ENCODE peak calls at places on chromosome 19, in six cellular contexts. One of them, this sample, is unnamed.

GRCh38 chr19:55674459-55674840 is 576 bp upstream of the EPN1 start:
- DNase-seq in GM23248: no peak
- DNase-seq in HCT116: no peak
- DNase-seq in MM.1S: no peak
- DNase-seq in GM23338: no peak
- DNase-seq in PC-3: no peak
- DNase-seq in this sample: no peak

GRCh38 chr19:14440049-14440448 is 6.9 kb downstream of the PKN1 start:
- DNase-seq in HCT116: no peak
- DNase-seq in GM23248: no peak
- DNase-seq in PC-3: no peak
- DNase-seq in GM23338: peak; percentile 35
- DNase-seq in MM.1S: peak; percentile 76
- DNase-seq in this sample: peak; percentile 95

GRCh38 chr19:10102787-10103236 is 334 bp upstream of the ANGPTL6 start:
- DNase-seq in MM.1S: no peak
- DNase-seq in GM23338: no peak
- DNase-seq in GM23248: no peak
- DNase-seq in HCT116: no peak
- DNase-seq in PC-3: no peak
- DNase-seq in this sample: peak; percentile 64

GRCh38 chr19:51689751-51690358 is 3.3 kb upstream of the SPACA6 start:
- DNase-seq in MM.1S: no peak
- DNase-seq in GM23338: peak; percentile 82
- DNase-seq in GM23248: peak; percentile 51
- DNase-seq in HCT116: no peak
- DNase-seq in PC-3: no peak
- DNase-seq in this sample: no peak

GRCh38 chr19:6236310-6237291 is 43.2 kb downstream of the MLLT1 start:
- DNase-seq in HCT116: no peak
- DNase-seq in MM.1S: no peak
- DNase-seq in GM23338: peak; percentile 34
- DNase-seq in GM23248: no peak
- DNase-seq in PC-3: peak; percentile 92
- DNase-seq in this sample: no peak

GRCh38 chr19:10388957-10389356 is 8.6 kb upstream of the TYK2 start:
- DNase-seq in MM.1S: peak; percentile 75
- DNase-seq in HCT116: peak; percentile 77
- DNase-seq in PC-3: peak; percentile 94
- DNase-seq in GM23338: peak; percentile 93
- DNase-seq in GM23248: peak; percentile 73
- DNase-seq in this sample: peak; percentile 90

GRCh38 chr19:42411581-42412178 is 15.5 kb downstream of the LIPE start:
- DNase-seq in MM.1S: no peak
- DNase-seq in PC-3: no peak
- DNase-seq in HCT116: no peak
- DNase-seq in GM23338: no peak
- DNase-seq in GM23248: no peak
- DNase-seq in this sample: no peak

GRCh38 chr19:6590458-6591319 is at the start of gene CD70:
- DNase-seq in PC-3: no peak
- DNase-seq in GM23248: peak; percentile 38
- DNase-seq in GM23338: peak; percentile 85
- DNase-seq in HCT116: no peak
- DNase-seq in MM.1S: peak; percentile 94
- DNase-seq in this sample: peak; percentile 71

GRCh38 chr19:30317403-30317802 is 54.8 kb upstream of the ZNF536 start:
- DNase-seq in MM.1S: no peak
- DNase-seq in HCT116: no peak
- DNase-seq in GM23248: no peak
- DNase-seq in GM23338: no peak
- DNase-seq in PC-3: no peak
- DNase-seq in this sample: no peak

GRCh38 chr19:29285878-29286277 is 72.9 kb upstream of the UQCRFS1 start:
- DNase-seq in GM23248: peak; percentile 16
- DNase-seq in GM23338: peak; percentile 66
- DNase-seq in MM.1S: no peak
- DNase-seq in HCT116: no peak
- DNase-seq in PC-3: no peak
- DNase-seq in this sample: peak; percentile 72

GRCh38 chr19:9906475-9907087 is 29.7 kb downstream of the OLFM2 start:
- DNase-seq in GM23248: no peak
- DNase-seq in PC-3: no peak
- DNase-seq in GM23338: no peak
- DNase-seq in HCT116: no peak
- DNase-seq in MM.1S: no peak
- DNase-seq in this sample: no peak

GRCh38 chr19:55454787-55455243 is 6.6 kb downstream of the ISOC2 start:
- DNase-seq in HCT116: no peak
- DNase-seq in GM23248: peak; percentile 70
- DNase-seq in PC-3: peak; percentile 68
- DNase-seq in GM23338: peak; percentile 85
- DNase-seq in MM.1S: no peak
- DNase-seq in this sample: peak; percentile 87

DNA sequence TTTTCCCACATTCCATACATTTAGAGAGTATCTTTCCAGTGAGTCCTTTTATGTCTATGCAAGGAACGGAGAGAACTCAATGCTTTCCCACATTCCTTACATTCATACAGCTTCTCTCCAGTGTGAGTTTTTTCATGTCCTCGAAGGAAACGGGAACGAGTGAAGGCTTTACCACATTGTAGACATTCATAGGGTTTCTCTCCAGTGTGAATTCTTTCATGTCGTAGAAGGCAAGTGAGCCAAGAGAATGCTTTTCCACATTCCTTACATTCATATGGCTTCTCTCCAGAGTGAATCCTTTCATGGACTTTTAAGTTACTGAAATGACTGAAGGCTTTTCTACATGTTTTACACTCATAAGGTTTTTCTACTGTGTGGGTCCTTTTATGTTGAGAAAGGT is 17.1 kb downstream of the ZNF823 start:
- DNase-seq in GM23338: peak; percentile 35
- DNase-seq in GM23248: no peak
- DNase-seq in HCT116: no peak
- DNase-seq in MM.1S: no peak
- DNase-seq in PC-3: no peak
- DNase-seq in this sample: no peak
- H3K36me3 ChIP-seq in GM23338: peaks cover 15% of the 10 kb centered on the region
- H3K36me3 ChIP-seq in GM23248: peaks cover 54% of the 10 kb centered on the region
- H3K36me3 ChIP-seq in HCT116: peaks cover 39% of the 10 kb centered on the region
- H3K36me3 ChIP-seq in MM.1S: peaks cover 15% of the 10 kb centered on the region
- H3K36me3 ChIP-seq in PC-3: peaks cover 66% of the 10 kb centered on the region
- H3K36me3 ChIP-seq in this sample: peaks cover 38% of the 10 kb centered on the region

DNA sequence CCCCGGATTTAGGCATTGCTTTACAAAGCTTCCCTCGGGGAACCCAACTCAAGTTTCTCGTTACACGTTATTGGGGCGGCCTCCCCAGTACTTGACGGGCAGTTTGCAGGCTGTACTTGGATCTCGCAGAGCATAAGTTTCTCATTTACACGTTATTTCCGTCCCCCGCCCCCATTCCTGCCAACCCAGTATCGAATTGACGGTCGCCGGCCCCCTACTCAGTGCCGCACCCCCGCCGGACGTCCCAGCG is 525 bp downstream of the SMG9 start:
- DNase-seq in HCT116: no peak
- DNase-seq in GM23338: no peak
- DNase-seq in PC-3: no peak
- DNase-seq in MM.1S: no peak
- DNase-seq in GM23248: no peak
- DNase-seq in this sample: no peak
- H3K79me2 ChIP-seq in HCT116: peaks cover 62% of the 10 kb centered on the region
- H3K79me2 ChIP-seq in GM23338: peaks cover 23% of the 10 kb centered on the region
- H3K79me2 ChIP-seq in PC-3: peaks cover 41% of the 10 kb centered on the region
- H3K79me2 ChIP-seq in MM.1S: peaks cover 57% of the 10 kb centered on the region
- H3K79me2 ChIP-seq in GM23248: peaks cover 42% of the 10 kb centered on the region
- H3K79me2 ChIP-seq in this sample: peaks cover 33% of the 10 kb centered on the region

GRCh38 chr19:18491995-18492953 is 29.6 kb downstream of the ELL start:
- DNase-seq in GM23248: no peak
- DNase-seq in MM.1S: no peak
- DNase-seq in PC-3: no peak
- DNase-seq in GM23338: no peak
- DNase-seq in HCT116: no peak
- DNase-seq in this sample: no peak

GRCh38 chr19:18495204-18495911 is 26.5 kb downstream of the ELL start:
- DNase-seq in HCT116: no peak
- DNase-seq in GM23248: no peak
- DNase-seq in MM.1S: no peak
- DNase-seq in GM23338: no peak
- DNase-seq in PC-3: no peak
- DNase-seq in this sample: no peak

GRCh38 chr19:18494267-18494607 is 27.6 kb downstream of the ELL start:
- DNase-seq in HCT116: no peak
- DNase-seq in GM23248: peak; percentile 83
- DNase-seq in MM.1S: no peak
- DNase-seq in GM23338: no peak
- DNase-seq in PC-3: no peak
- DNase-seq in this sample: no peak

GRCh38 chr19:18496167-18496979 is 25.5 kb downstream of the ELL start:
- DNase-seq in HCT116: no peak
- DNase-seq in GM23338: no peak
- DNase-seq in MM.1S: peak; percentile 18
- DNase-seq in GM23248: peak; percentile 91
- DNase-seq in PC-3: peak; percentile 82
- DNase-seq in this sample: no peak

GRCh38 chr19:18493440-18494266 is 28.2 kb downstream of the ELL start:
- DNase-seq in MM.1S: no peak
- DNase-seq in GM23248: no peak
- DNase-seq in HCT116: no peak
- DNase-seq in PC-3: no peak
- DNase-seq in GM23338: no peak
- DNase-seq in this sample: no peak
- H3K9me2 ChIP-seq in MM.1S: no peaks in the 10 kb centered on the region
- H3K9me2 ChIP-seq in GM23248: no peaks in the 10 kb centered on the region
- H3K9me2 ChIP-seq in HCT116: no peaks in the 10 kb centered on the region
- H3K9me2 ChIP-seq in PC-3: no peaks in the 10 kb centered on the region
- H3K9me2 ChIP-seq in GM23338: no peaks in the 10 kb centered on the region
- H3K9me2 ChIP-seq in this sample: no peaks in the 10 kb centered on the region

GRCh38 chr19:35944553-35944952 is 8.4 kb downstream of the LRFN3 start:
- DNase-seq in HCT116: no peak
- DNase-seq in MM.1S: no peak
- DNase-seq in GM23338: no peak
- DNase-seq in PC-3: no peak
- DNase-seq in GM23248: no peak
- DNase-seq in this sample: no peak

GRCh38 chr19:35945121-35945792 is 9.1 kb downstream of the LRFN3 start:
- DNase-seq in GM23338: no peak
- DNase-seq in MM.1S: no peak
- DNase-seq in PC-3: no peak
- DNase-seq in HCT116: no peak
- DNase-seq in GM23248: no peak
- DNase-seq in this sample: no peak

GRCh38 chr19:35943542-35944301 is 7.5 kb downstream of the LRFN3 start:
- DNase-seq in MM.1S: no peak
- DNase-seq in GM23248: no peak
- DNase-seq in PC-3: no peak
- DNase-seq in HCT116: no peak
- DNase-seq in GM23338: no peak
- DNase-seq in this sample: no peak

GRCh38 chr19:35946203-35946602 is 10.0 kb downstream of the LRFN3 start:
- DNase-seq in PC-3: no peak
- DNase-seq in HCT116: no peak
- DNase-seq in GM23248: no peak
- DNase-seq in GM23338: no peak
- DNase-seq in MM.1S: no peak
- DNase-seq in this sample: no peak

DNA sequence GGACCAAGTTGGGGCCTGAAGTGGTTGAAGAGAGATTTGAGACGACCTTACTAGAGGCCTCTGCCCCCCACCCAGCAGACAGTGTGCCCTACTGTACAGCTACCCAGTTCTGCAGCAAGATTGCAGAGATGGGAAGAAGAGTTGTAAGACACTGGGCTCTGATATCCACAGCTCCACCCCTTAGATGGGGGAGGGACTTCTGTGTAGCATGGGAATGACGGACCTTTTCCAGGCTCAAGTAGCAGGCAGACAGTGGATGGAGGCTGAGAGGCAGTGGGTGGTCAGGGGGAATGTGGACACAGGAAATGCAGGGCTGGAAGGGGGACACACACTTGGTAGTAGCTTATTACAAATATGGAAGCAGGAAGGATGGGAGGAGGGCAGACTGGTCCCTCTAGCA is 13.0 kb downstream of the LRFN3 start:
- DNase-seq in GM23338: peak; percentile 28
- DNase-seq in MM.1S: no peak
- DNase-seq in GM23248: peak; percentile 12
- DNase-seq in PC-3: no peak
- DNase-seq in HCT116: no peak
- DNase-seq in this sample: no peak
- H3K36me3 ChIP-seq in GM23338: no peaks in the 10 kb centered on the region
- H3K36me3 ChIP-seq in MM.1S: no peaks in the 10 kb centered on the region
- H3K36me3 ChIP-seq in GM23248: no peaks in the 10 kb centered on the region
- H3K36me3 ChIP-seq in PC-3: no peaks in the 10 kb centered on the region
- H3K36me3 ChIP-seq in HCT116: no peaks in the 10 kb centered on the region
- H3K36me3 ChIP-seq in this sample: no peaks in the 10 kb centered on the region

DNA sequence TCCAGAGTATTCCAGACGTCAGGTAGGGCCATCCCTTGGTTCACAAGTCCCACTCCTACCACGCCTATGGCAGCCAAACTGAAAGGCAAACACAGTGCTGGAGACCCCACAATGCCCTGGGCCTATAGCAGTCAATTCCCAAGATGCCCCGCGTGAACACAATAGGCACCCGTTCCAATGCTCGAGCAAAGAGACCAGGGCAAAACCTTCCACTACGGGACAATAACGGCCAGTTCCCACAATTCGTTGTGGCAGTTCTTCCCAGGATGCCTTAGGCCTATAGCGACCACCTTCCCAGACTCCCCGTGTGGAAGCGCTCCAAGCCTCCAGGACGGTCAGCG is 538 bp downstream of the ZNF428 start:
- DNase-seq in HCT116: no peak
- DNase-seq in MM.1S: peak; percentile 61
- DNase-seq in GM23338: no peak
- DNase-seq in PC-3: peak; percentile 12
- DNase-seq in GM23248: peak; percentile 68
- DNase-seq in this sample: peak; percentile 88
- H3K79me2 ChIP-seq in HCT116: peaks cover 27% of the 10 kb centered on the region
- H3K79me2 ChIP-seq in MM.1S: peaks cover 42% of the 10 kb centered on the region
- H3K79me2 ChIP-seq in GM23338: peaks cover 24% of the 10 kb centered on the region
- H3K79me2 ChIP-seq in PC-3: peaks cover 18% of the 10 kb centered on the region
- H3K79me2 ChIP-seq in GM23248: peaks cover 62% of the 10 kb centered on the region
- H3K79me2 ChIP-seq in this sample: peaks cover 63% of the 10 kb centered on the region

GRCh38 chr19:46723023-46723461 is 6.1 kb upstream of the PRKD2 start:
- DNase-seq in HCT116: no peak
- DNase-seq in PC-3: no peak
- DNase-seq in MM.1S: no peak
- DNase-seq in GM23338: no peak
- DNase-seq in GM23248: no peak
- DNase-seq in this sample: no peak
- H3K9me2 ChIP-seq in HCT116: no peaks in the 10 kb centered on the region
- H3K9me2 ChIP-seq in PC-3: no peaks in the 10 kb centered on the region
- H3K9me2 ChIP-seq in MM.1S: no peaks in the 10 kb centered on the region
- H3K9me2 ChIP-seq in GM23338: no peaks in the 10 kb centered on the region
- H3K9me2 ChIP-seq in GM23248: no peaks in the 10 kb centered on the region
- H3K9me2 ChIP-seq in this sample: no peaks in the 10 kb centered on the region